ENCODE peak calls at places on chromosome 6, in nine cellular contexts. H is colonic mucosa; V is A549; D is cardiac muscle cell; N is tibial nerve; F is CD4-positive, alpha-beta T cell; M is HCT116; R is pancreas; G is H9. S is an unnamed sample.

GRCh38 chr6:109595998-109596397 is 95.0 kb downstream of the AK9 start:
- DNase-seq in N (no peak), D (peak), F (no peak), R (no peak), M (peak), H (no peak), G (peak), V (peak), S (peak)

GRCh38 chr6:98833101-98834059 is 994 bp upstream of the POU3F2 start:
- DNase-seq in N (no peak), R (peak), V (peak), H (no peak), D (peak), G (peak), F (no peak), M (no peak), S (no peak)

GRCh38 chr6:155448823-155449789 is 6.5 kb downstream of the NOX3 start:
- DNase-seq in N (no peak), V (no peak), F (no peak), G (no peak), R (no peak), M (no peak), D (no peak), H (no peak), S (no peak)

GRCh38 chr6:53107091-53107490 is 41.5 kb downstream of the GCM1 start:
- DNase-seq in M (no peak), H (no peak), R (no peak), G (no peak), D (peak), F (no peak), N (no peak), V (no peak), S (no peak)

GRCh38 chr6:1906625-1907024 is 296.9 kb downstream of the FOXC1 start:
- DNase-seq in M (no peak), N (no peak), V (no peak), D (no peak), F (no peak), G (peak), H (no peak), R (no peak), S (no peak)

GRCh38 chr6:113875470-113875869 is 18.3 kb downstream of the MARCKS start:
- DNase-seq in R (no peak), H (no peak), G (no peak), V (no peak), N (no peak), M (no peak), D (peak), F (no peak), S (no peak)

GRCh38 chr6:35146453-35146852 is 5.3 kb upstream of the TCP11 start:
- DNase-seq in F (no peak), V (peak), R (peak), H (peak), N (peak), D (peak), M (peak), G (peak), S (peak)

GRCh38 chr6:19842030-19842429 is 4.9 kb downstream of the ID4 start:
- DNase-seq in M (no peak), D (no peak), F (no peak), V (no peak), R (no peak), N (no peak), G (no peak), H (no peak), S (no peak)

GRCh38 chr6:49553353-49553752 is 2.9 kb downstream of the C6orf141 start:
- DNase-seq in V (peak), D (no peak), F (no peak), H (no peak), G (no peak), M (peak), N (no peak), R (no peak), S (peak)

GRCh38 chr6:149445095-149445466 is 39.7 kb downstream of the ZC3H12D start:
- DNase-seq in D (no peak), M (no peak), F (no peak), G (no peak), R (no peak), V (no peak), H (no peak), N (no peak), S (no peak)

GRCh38 chr6:149445573-149445972 is 39.2 kb downstream of the ZC3H12D start:
- DNase-seq in N (no peak), V (no peak), F (no peak), R (no peak), G (no peak), M (no peak), D (no peak), H (no peak), S (no peak)

GRCh38 chr6:149449831-149450678 is 34.8 kb downstream of the ZC3H12D start:
- DNase-seq in R (no peak), H (no peak), F (no peak), V (no peak), N (no peak), M (no peak), G (no peak), D (no peak), S (no peak)

GRCh38 chr6:149449054-149449453 is 35.8 kb downstream of the ZC3H12D start:
- DNase-seq in N (no peak), D (no peak), F (no peak), H (no peak), V (no peak), M (no peak), G (no peak), R (no peak), S (no peak)

GRCh38 chr6:149446791-149447376 is 37.9 kb downstream of the ZC3H12D start:
- DNase-seq in M (no peak), R (no peak), V (no peak), G (no peak), H (no peak), D (no peak), N (no peak), F (no peak), S (no peak)
- TF ChIP-seq CTCF in M (peak), R (no peak), V (no peak), G (peak), H (no peak), D (no peak), N (no peak), F (no peak), S (no peak)

GRCh38 chr6:138945354-138945753 is 42.7 kb downstream of the REPS1 start:
- DNase-seq in H (no peak), V (peak), G (peak), F (no peak), M (no peak), R (no peak), D (no peak), N (no peak), S (peak)
- H3K27ac ChIP-seq in H (no peak), V (peak), G (no peak), F (no peak), M (no peak), R (no peak), D (no peak), N (no peak), S (no peak)

DNA sequence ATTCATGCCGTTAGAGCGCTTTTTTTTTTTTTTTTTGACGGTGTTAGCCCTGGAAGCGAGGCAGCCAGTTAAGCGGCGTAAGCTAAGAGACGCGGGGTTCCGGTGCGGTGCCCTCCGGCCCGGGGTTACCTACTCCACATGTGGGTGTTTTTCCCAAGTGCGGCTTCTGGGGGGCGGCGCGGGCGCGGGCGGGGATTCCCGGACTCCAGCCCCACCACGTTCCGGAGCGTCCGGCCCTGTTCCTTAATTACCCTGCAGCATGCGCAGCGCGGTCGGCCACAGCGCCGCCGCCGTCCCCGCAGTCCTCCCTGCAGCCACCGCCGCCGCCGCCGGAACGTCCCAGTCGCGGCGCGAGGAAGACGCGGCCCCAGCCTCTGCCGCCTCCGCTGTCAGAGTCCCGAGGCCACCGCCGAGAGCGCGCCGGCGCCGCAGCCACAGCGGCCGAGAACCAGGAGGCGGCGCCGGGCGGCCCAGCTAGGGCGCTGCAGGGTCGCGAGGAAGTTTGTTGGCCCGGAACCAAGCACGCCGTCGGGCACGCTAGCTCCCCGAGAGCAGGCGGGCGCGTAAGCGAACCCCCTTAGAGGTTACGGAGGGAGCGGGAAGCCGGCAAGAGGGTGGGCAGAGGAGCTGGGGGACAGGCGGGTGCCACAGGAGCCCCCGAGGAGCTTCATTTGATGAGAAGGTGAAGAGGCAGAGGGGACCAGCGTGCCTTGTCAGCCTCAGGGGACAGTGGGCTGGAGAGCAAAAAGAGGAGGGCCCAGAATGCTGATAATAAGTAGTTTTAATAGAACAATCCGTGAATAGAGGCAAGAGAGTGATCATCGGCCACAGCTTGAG is 937 bp downstream of the COL19A1 start:
- DNase-seq in D (peak), M (no peak), F (peak), N (no peak), R (peak), V (peak), H (peak), G (peak), S (peak)
- TF ChIP-seq CTCF in D (no peak), M (no peak), F (no peak), N (peak), R (peak), V (no peak), H (no peak), G (no peak), S (peak)

GRCh38 chr6:18242062-18242851 is 22.1 kb downstream of the DEK start:
- DNase-seq in M (peak), D (peak), G (no peak), H (no peak), V (peak), N (no peak), F (no peak), R (no peak), S (peak)
- H3K27ac ChIP-seq in M (peak), D (no peak), G (no peak), H (no peak), V (peak), N (no peak), F (no peak), R (no peak), S (peak)

GRCh38 chr6:85612690-85613474 is 19.2 kb upstream of the SNX14 start:
- DNase-seq in G (no peak), D (no peak), N (no peak), M (no peak), V (peak), R (no peak), F (no peak), H (no peak), S (no peak)

GRCh38 chr6:85614780-85615179 is 21.1 kb upstream of the SNX14 start:
- DNase-seq in D (no peak), V (no peak), G (no peak), F (no peak), R (no peak), M (no peak), H (no peak), N (no peak), S (no peak)

DNA sequence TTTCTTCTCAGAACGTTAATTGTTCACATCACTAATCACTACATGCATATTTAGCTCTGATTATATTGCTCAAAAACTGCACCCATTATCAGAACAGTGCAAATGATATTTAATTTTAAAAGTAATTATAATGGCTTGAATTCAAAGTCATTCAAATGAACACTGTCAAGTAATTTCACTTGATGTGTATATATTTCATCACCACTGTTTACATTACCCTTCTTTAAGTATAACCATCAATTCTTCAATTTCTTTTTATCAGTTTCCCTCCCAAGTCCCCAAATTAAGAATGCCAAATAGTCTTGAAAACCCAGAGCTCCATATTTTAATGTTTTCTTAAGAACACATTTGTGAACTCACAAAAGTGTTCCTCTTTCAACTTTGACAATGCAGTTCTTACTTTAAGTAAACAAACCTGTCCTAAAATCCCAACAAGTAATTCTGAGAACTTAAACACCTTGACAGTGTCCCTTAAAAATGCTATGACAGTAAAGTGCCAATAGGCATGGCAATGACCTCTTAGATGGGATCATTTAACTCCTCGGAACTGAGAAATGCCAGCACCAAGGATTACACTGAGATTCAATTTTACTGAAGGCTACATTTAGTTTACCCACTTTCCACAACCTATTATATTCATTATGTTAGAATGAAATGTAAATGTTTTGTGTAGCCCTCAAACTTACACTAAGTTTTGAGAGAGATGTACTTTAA is 16.7 kb upstream of the SNX14 start:
- DNase-seq in G (no peak), R (no peak), H (no peak), M (no peak), N (no peak), F (no peak), V (no peak), D (no peak), S (no peak)
- TF ChIP-seq CTCF in G (no peak), R (no peak), H (no peak), M (no peak), N (no peak), F (no peak), V (no peak), D (no peak), S (no peak)

DNA sequence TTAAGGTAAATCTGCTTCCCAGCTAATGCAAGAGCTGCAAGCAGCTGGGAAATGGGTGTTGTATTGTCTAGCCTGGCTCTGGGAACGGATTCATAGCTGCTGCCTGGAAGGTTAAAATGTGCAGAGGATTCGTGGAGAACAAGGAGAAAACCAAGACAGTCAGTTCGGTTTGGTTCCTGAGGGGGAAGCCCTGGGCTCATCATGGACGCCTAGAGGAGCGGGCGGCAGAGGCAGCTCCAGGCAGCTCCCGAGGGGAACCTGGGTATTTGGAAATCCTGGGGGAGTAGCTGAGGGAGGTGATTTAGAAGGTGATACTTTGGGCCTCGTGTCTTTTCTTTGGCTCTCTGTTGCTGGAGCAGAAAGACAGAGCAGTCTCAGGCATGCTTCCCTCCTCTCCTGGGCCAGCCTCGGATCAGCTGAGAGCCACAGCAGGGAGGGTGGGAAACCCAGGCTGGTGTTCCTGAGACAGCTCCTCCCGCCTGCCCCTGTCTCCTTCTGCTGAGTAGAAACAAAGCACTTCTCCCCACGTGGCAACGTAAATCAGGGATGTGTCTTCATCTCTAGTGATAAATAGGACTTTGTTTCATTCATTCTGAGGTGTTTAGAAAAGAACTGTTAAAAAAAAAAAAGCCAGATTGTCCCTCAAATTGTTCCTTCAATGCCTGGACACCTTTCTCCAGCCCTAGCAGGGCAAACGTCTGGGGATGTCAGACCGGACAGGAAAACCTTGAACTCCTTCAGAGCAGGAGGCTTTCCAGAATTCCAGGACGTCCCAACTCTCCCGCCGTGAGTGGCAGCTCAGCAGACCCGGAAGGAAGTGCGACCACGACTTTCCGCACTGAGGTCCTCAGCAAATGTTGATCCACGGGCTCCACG is 139.4 kb downstream of the DLL1 start:
- DNase-seq in R (no peak), N (no peak), V (no peak), M (no peak), F (no peak), D (no peak), G (no peak), H (no peak), S (no peak)
- H3K27ac ChIP-seq in R (peak), N (peak), V (no peak), M (no peak), F (no peak), D (no peak), G (no peak), H (peak), S (peak)